ENCODE peak calls at places on chromosome 4, in four cellular contexts. T is GM12878, P is A549, G is K562. S is an unnamed sample.

GRCh38 chr4:7326306-7326692 is 108.4 kb downstream of the PSAPL1 start:
- DNase-seq in T (no peak), P (no peak), G (no peak), S (no peak)

GRCh38 chr4:65661469-65661868 is 8.8 kb downstream of the EPHA5 start:
- DNase-seq in T (no peak), P (peak), G (no peak), S (no peak)

GRCh38 chr4:5247735-5248134 is 196.5 kb downstream of the STK32B start:
- DNase-seq in T (no peak), P (no peak), G (no peak), S (no peak)

GRCh38 chr4:1216869-1217294 is 32.0 kb downstream of the CTBP1 start:
- DNase-seq in T (no peak), P (no peak), G (no peak), S (no peak)

GRCh38 chr4:7281316-7282093 is 89.2 kb downstream of the SORCS2 start:
- DNase-seq in T (no peak), P (no peak), G (no peak), S (no peak)

GRCh38 chr4:114282937-114283336 is 303.5 kb upstream of the ARSJ start:
- DNase-seq in T (no peak), P (no peak), G (no peak), S (peak)

GRCh38 chr4:88333741-88334405 is 44.8 kb upstream of the HERC6 start:
- DNase-seq in T (no peak), P (no peak), G (no peak), S (no peak)

GRCh38 chr4:122909683-122910082 is 12.7 kb downstream of the NUDT6 start:
- DNase-seq in T (no peak), P (no peak), G (no peak), S (no peak)

GRCh38 chr4:5710065-5710961 is 688 bp upstream of the EVC start:
- DNase-seq in T (no peak), P (peak), G (no peak), S (no peak)

GRCh38 chr4:7650606-7651400 is 216.1 kb upstream of the PSAPL1 start:
- DNase-seq in T (no peak), P (no peak), G (peak), S (no peak)

GRCh38 chr4:25310066-25310824 is 2.3 kb upstream of the ZCCHC4 start:
- DNase-seq in T (peak), P (no peak), G (no peak), S (peak)
- TF ChIP-seq POLR2A in T (no peak), P (no peak), G (no peak), S (no peak)

GRCh38 chr4:73985528-73985852 is 2.5 kb downstream of the PPBP start:
- DNase-seq in T (no peak), P (no peak), G (no peak), S (no peak)

GRCh38 chr4:73988096-73988495 is at the start of gene PPBP:
- DNase-seq in T (no peak), P (no peak), G (no peak), S (peak)

GRCh38 chr4:73989928-73990327 is 1.9 kb upstream of the PPBP start:
- DNase-seq in T (no peak), P (no peak), G (no peak), S (no peak)

GRCh38 chr4:73989031-73989430 is 1.0 kb upstream of the PPBP start:
- DNase-seq in T (no peak), P (no peak), G (no peak), S (no peak)

DNA sequence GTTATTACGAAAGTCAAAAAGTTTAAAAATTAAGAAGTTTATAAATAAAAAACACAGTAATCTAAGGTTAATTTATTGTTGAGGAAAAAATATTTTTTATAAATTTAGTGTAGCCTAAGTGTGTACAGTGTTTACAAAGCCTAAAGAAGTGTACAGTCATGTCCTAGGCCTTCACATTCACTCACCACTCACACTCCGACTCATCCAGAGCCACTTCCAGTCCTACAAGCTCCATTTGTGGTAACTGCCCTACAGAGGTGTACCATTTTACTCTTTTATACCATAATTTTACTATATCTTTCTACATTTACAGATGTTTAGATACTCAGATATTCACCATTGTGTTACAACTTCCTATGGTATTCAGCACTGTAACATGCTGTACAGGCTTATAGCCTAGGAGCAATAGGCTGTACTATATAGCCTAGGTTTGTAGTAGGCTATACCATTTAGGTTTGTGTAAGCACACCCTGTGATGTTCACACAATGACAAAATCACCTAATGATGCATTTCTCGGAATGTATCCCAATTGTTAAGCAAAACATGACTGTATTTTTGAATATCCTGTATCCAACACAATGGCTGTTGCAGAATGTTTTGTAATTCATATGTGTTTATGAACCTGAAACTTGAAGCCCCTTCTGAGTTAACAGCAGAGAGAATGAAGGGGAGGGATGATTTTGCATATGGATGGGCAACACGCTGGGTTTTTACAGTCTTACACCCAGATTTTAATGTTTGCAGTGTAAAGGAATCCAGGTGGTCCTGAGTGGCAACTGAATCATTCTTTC is 3.1 kb downstream of the PPBP start:
- DNase-seq in T (no peak), P (no peak), G (no peak), S (no peak)
- TF ChIP-seq MYC in T (no peak), P (no peak), G (no peak), S (no peak)

DNA sequence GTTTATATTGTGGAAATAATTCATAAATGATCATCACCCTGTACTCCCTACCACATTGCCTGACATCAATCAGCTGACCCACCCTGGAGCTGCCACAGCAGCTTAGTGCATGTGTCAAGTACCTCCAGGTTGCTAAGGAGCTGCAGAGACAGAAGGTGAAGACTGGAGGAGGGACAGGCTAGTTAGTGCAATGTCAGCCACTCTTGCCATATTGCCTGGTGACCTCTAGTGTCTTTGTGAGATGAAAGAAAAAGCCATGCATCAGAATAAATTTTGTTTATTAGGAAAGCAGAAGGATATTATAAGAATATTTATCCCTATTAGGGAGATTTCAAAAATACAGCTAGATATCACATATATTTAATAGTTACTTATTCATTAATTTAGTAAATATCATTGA is 243.9 kb upstream of the FAT4 start:
- DNase-seq in T (no peak), P (peak), G (no peak), S (no peak)
- TF ChIP-seq CTCF in T (no peak), P (no peak), G (no peak), S (no peak)

GRCh38 chr4:145178740-145179139 is 1.6 kb downstream of the OTUD4 start:
- DNase-seq in T (no peak), P (no peak), G (peak), S (peak)

GRCh38 chr4:145181091-145181501 is 707 bp upstream of the OTUD4 start:
- DNase-seq in T (no peak), P (no peak), G (no peak), S (no peak)

GRCh38 chr4:145180298-145181090 is at the start of gene OTUD4:
- DNase-seq in T (peak), P (peak), G (peak), S (peak)

GRCh38 chr4:145177906-145178538 is 2.4 kb downstream of the OTUD4 start:
- DNase-seq in T (no peak), P (peak), G (no peak), S (peak)

DNA sequence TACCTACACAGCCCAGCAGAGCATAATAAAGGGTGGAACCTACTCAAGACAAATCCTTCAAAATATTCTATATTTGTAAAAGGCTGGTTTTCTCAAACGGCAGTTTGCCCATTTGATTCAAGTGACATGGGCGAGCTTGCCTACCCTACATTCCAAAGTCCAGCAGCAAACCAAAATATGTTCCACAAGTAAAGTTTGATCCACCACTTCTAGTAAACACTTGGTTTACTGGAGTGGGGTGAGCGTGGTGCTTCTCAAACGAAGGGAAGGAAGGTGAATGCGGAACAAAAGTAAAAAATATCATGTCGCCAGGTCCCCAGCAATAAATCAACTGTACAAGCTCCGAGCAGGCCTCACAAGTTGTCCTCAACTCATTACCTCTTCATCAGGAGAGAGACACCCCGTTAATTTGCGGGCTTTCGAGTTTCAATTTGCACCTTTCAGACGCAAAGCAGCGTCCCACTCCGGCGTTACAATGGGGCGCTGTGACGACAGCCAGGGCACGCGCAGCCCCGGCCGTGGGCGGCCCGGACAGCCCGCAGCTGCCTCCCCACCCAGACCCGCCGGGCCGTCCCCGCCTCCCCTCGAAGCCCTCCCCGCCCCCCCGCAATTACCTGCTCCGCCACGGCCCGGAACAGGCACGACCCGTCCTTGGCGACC is 1.1 kb downstream of the OTUD4 start:
- DNase-seq in T (peak), P (peak), G (peak), S (peak)
- TF ChIP-seq POLR2A in T (peak), P (no peak), G (peak), S (no peak)